ENCODE peak calls at places on chromosomes 16 and 17, in four cellular contexts. One of them, this sample, is unnamed.

GRCh38 chr17:81962499-81963441 is 1.8 kb upstream of the NOTUM start:
- DNase-seq in A549: no peak
- DNase-seq in lower lobe of right lung: no peak
- DNase-seq in IMR-90: no peak
- DNase-seq in this sample: no peak

GRCh38 chr17:49557204-49558024 is 18.3 kb upstream of the NXPH3 start:
- DNase-seq in IMR-90: peak
- DNase-seq in A549: peak
- DNase-seq in lower lobe of right lung: no peak
- DNase-seq in this sample: peak

GRCh38 chr16:9033125-9033830 is 58.2 kb upstream of the HAPSTR1 start:
- DNase-seq in lower lobe of right lung: no peak
- DNase-seq in A549: peak
- DNase-seq in IMR-90: peak
- DNase-seq in this sample: peak

GRCh38 chr16:84514874-84515835 is 10.7 kb upstream of the MEAK7 start:
- DNase-seq in lower lobe of right lung: peak
- DNase-seq in IMR-90: no peak
- DNase-seq in A549: no peak
- DNase-seq in this sample: no peak

GRCh38 chr17:3888343-3889171 is 4.3 kb downstream of the CAMKK1 start:
- DNase-seq in IMR-90: peak
- DNase-seq in lower lobe of right lung: no peak
- DNase-seq in A549: no peak
- DNase-seq in this sample: peak

GRCh38 chr16:81456523-81457325 is 12.1 kb downstream of the CMIP start:
- DNase-seq in A549: no peak
- DNase-seq in IMR-90: no peak
- DNase-seq in lower lobe of right lung: peak
- DNase-seq in this sample: no peak

GRCh38 chr16:10386517-10387377 is 886 bp downstream of the ATF7IP2 start:
- DNase-seq in A549: peak
- DNase-seq in lower lobe of right lung: no peak
- DNase-seq in IMR-90: peak
- DNase-seq in this sample: no peak

GRCh38 chr17:4101127-4101798 is 41.6 kb downstream of the ZZEF1 start:
- DNase-seq in A549: peak
- DNase-seq in lower lobe of right lung: no peak
- DNase-seq in IMR-90: peak
- DNase-seq in this sample: no peak

GRCh38 chr16:76946879-76947278 is 244.1 kb upstream of the MON1B start:
- DNase-seq in IMR-90: peak
- DNase-seq in A549: peak
- DNase-seq in lower lobe of right lung: no peak
- DNase-seq in this sample: peak

GRCh38 chr17:35094902-35095301 is 24.8 kb downstream of the RAD51D start:
- DNase-seq in IMR-90: peak
- DNase-seq in A549: peak
- DNase-seq in lower lobe of right lung: no peak
- DNase-seq in this sample: peak

GRCh38 chr17:37206299-37206698 is 169.5 kb upstream of the C17orf78 start:
- DNase-seq in lower lobe of right lung: no peak
- DNase-seq in A549: no peak
- DNase-seq in IMR-90: no peak
- DNase-seq in this sample: no peak

GRCh38 chr17:73123606-73124320 is 31.3 kb upstream of the SLC39A11 start:
- DNase-seq in IMR-90: no peak
- DNase-seq in lower lobe of right lung: no peak
- DNase-seq in A549: no peak
- DNase-seq in this sample: no peak

GRCh38 chr16:81164481-81164880 is 68.3 kb upstream of the GCSH start:
- DNase-seq in A549: no peak
- DNase-seq in IMR-90: no peak
- DNase-seq in lower lobe of right lung: no peak
- DNase-seq in this sample: no peak

GRCh38 chr17:49022391-49022941 is 25.3 kb downstream of the IGF2BP1 start:
- DNase-seq in A549: peak
- DNase-seq in IMR-90: peak
- DNase-seq in lower lobe of right lung: no peak
- DNase-seq in this sample: peak

GRCh38 chr16:14109782-14110727 is 38.9 kb downstream of the MRTFB start:
- DNase-seq in IMR-90: no peak
- DNase-seq in lower lobe of right lung: no peak
- DNase-seq in A549: no peak
- DNase-seq in this sample: no peak

GRCh38 chr16:88837806-88838205 is 18.9 kb downstream of the GALNS start:
- DNase-seq in lower lobe of right lung: no peak
- DNase-seq in A549: no peak
- DNase-seq in IMR-90: no peak
- DNase-seq in this sample: no peak

GRCh38 chr16:88838566-88838965 is 18.2 kb downstream of the GALNS start:
- DNase-seq in IMR-90: no peak
- DNase-seq in A549: no peak
- DNase-seq in lower lobe of right lung: no peak
- DNase-seq in this sample: no peak

GRCh38 chr16:88839745-88840588 is 16.8 kb downstream of the GALNS start:
- DNase-seq in A549: no peak
- DNase-seq in lower lobe of right lung: no peak
- DNase-seq in IMR-90: no peak
- DNase-seq in this sample: no peak

GRCh38 chr16:88840589-88841215 is 16.0 kb downstream of the GALNS start:
- DNase-seq in A549: no peak
- DNase-seq in lower lobe of right lung: no peak
- DNase-seq in IMR-90: no peak
- DNase-seq in this sample: no peak

DNA sequence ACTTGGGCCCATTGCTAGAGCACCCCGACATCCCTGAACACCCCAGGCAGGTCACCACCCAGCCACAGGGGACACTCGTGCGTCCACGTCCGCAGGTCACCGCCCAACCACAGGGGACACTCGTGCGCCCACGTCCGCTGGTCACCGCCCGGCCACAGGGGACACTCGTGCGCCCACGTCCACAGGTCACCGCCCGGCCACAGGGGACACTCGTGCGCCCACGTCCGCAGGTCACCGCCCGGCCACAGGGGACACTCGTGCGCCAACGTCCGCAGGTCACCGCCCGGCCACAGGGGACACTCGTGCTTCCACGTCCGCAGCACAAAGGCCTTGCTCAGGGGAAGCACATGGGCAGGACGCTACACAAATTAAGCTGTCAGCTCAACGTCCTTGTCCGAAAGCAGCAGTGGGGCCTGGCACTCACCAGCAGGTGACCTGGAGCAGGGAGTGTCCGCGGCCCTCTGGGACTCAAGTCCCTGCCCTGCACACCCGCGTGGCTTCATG is 17.7 kb downstream of the GALNS start:
- DNase-seq in A549: peak
- DNase-seq in lower lobe of right lung: no peak
- DNase-seq in IMR-90: no peak
- DNase-seq in this sample: no peak
- TF ChIP-seq CTCF in A549: no peak
- TF ChIP-seq CTCF in lower lobe of right lung: no peak
- TF ChIP-seq CTCF in IMR-90: no peak
- TF ChIP-seq CTCF in this sample: no peak

GRCh38 chr17:29076722-29077121 is 33.8 kb downstream of the PIPOX start:
- DNase-seq in IMR-90: no peak
- DNase-seq in A549: no peak
- DNase-seq in lower lobe of right lung: no peak
- DNase-seq in this sample: no peak
- H3K4me3 ChIP-seq in IMR-90: no peak
- H3K4me3 ChIP-seq in A549: no peak
- H3K4me3 ChIP-seq in lower lobe of right lung: no peak
- H3K4me3 ChIP-seq in this sample: no peak

GRCh38 chr17:18182190-18182977 is 1.2 kb upstream of the ALKBH5 start:
- DNase-seq in lower lobe of right lung: no peak
- DNase-seq in IMR-90: no peak
- DNase-seq in A549: no peak
- DNase-seq in this sample: no peak

GRCh38 chr17:18184143-18185007 is 747 bp downstream of the ALKBH5 start:
- DNase-seq in A549: peak
- DNase-seq in IMR-90: peak
- DNase-seq in lower lobe of right lung: peak
- DNase-seq in this sample: no peak

GRCh38 chr17:18181358-18181757 is 2.3 kb upstream of the ALKBH5 start:
- DNase-seq in A549: no peak
- DNase-seq in IMR-90: peak
- DNase-seq in lower lobe of right lung: no peak
- DNase-seq in this sample: peak

GRCh38 chr17:18185391-18185790 is 1.8 kb downstream of the ALKBH5 start:
- DNase-seq in lower lobe of right lung: no peak
- DNase-seq in IMR-90: peak
- DNase-seq in A549: no peak
- DNase-seq in this sample: no peak

DNA sequence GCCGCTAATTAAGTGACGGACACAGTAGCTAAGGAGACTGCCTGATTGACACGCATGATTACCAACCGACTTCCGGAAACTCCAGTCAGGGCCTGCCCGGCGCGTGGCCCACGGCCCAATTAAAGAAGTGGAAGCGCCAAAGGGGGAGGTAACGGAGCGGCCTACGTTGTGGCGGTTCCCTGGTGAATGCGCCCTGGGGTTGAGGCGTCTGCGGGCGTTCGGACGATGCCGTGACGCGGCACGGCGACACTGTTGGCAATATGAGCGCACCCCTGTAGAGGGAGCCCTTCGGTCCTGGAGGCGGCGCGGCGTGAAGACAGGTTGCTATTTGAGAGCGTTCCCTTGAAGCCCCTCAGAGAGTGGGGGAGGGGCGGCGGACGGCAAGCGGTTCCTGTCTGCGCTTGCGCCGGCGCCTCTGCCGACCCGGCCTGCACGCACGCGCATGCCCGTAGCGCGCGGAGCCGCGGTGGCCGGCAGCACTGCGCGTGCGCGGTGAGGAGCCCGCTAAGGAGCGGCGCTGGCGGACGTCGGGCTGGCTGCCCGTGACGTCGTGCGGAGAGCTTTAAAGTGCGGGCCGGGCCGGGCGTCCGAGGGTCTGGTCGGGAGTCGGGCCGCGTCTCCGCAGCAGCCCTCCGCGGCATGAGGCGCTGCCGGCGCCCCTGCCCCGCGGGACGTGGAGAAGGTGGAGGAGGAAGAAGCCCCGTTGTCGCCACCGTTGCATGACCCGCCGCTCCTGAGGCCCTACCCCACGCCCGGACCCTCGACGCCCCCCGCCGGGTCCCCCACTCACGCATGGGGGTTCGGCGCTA is at the start of gene ALKBH5:
- DNase-seq in A549: peak
- DNase-seq in lower lobe of right lung: peak
- DNase-seq in IMR-90: peak
- DNase-seq in this sample: peak
- TF ChIP-seq CTCF in A549: peak
- TF ChIP-seq CTCF in lower lobe of right lung: no peak
- TF ChIP-seq CTCF in IMR-90: peak
- TF ChIP-seq CTCF in this sample: peak

DNA sequence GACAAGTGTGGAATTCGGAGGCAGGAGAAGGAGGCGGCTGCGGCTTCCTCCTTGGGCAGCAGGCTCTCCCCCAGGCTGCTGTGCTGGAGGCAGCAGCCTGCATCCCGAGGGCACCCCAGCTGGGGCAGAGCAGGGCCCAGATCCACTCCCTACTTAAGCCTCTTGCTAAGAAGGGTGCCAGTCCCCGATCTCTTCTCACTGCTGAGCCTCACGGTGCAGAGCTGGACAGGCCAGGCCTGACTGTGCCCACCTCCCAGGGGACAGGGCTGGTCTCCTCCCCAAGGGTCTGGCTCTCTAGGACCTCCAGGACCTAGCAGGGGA is 210.8 kb downstream of the NTN1 start:
- DNase-seq in IMR-90: no peak
- DNase-seq in A549: no peak
- DNase-seq in lower lobe of right lung: no peak
- DNase-seq in this sample: no peak
- H3K4me3 ChIP-seq in IMR-90: no peak
- H3K4me3 ChIP-seq in A549: no peak
- H3K4me3 ChIP-seq in lower lobe of right lung: no peak
- H3K4me3 ChIP-seq in this sample: no peak

GRCh38 chr17:18182978-18183333 is 672 bp upstream of the ALKBH5 start:
- DNase-seq in A549: no peak
- DNase-seq in IMR-90: peak
- DNase-seq in lower lobe of right lung: peak
- DNase-seq in this sample: peak
- TF ChIP-seq CTCF in A549: no peak
- TF ChIP-seq CTCF in IMR-90: peak
- TF ChIP-seq CTCF in lower lobe of right lung: no peak
- TF ChIP-seq CTCF in this sample: no peak

GRCh38 chr17:42548070-42548837 is 4.5 kb upstream of the HSD17B1 start:
- DNase-seq in lower lobe of right lung: peak
- DNase-seq in IMR-90: no peak
- DNase-seq in A549: peak
- DNase-seq in this sample: peak
- H3K4me3 ChIP-seq in lower lobe of right lung: peak
- H3K4me3 ChIP-seq in IMR-90: no peak
- H3K4me3 ChIP-seq in A549: peak
- H3K4me3 ChIP-seq in this sample: peak